ENCODE peak calls at places on chromosomes 16 and 17, in five cellular contexts. J is KBM-7, H is bronchial epithelial cell, S is H7, F is A549. U is an unnamed sample.

GRCh38 chr17:49224198-49224996 is 6.2 kb downstream of the PHOSPHO1 start:
- DNase-seq in F (no peak), S (peak), H (no peak), J (no peak), U (no peak)

GRCh38 chr17:14051692-14052091 is 17.6 kb upstream of the COX10 start:
- DNase-seq in H (no peak), J (no peak), S (no peak), F (no peak), U (no peak)

GRCh38 chr16:69107311-69107962 is 2.0 kb downstream of the HAS3 start:
- DNase-seq in J (no peak), F (no peak), S (peak), H (no peak), U (no peak)

GRCh38 chr16:59236804-59237463 is 502.8 kb upstream of the GOT2 start:
- DNase-seq in H (no peak), S (no peak), F (no peak), J (no peak), U (no peak)

GRCh38 chr17:41785091-41785875 is 1.2 kb downstream of the JUP start:
- DNase-seq in H (peak), J (peak), F (no peak), S (peak), U (peak)

GRCh38 chr17:4072487-4073157 is 70.2 kb downstream of the ZZEF1 start:
- DNase-seq in J (no peak), H (peak), S (no peak), F (no peak), U (no peak)

GRCh38 chr17:66405836-66406679 is 103.6 kb downstream of the PRKCA start:
- DNase-seq in F (no peak), S (no peak), J (peak), H (no peak), U (no peak)

GRCh38 chr17:1179635-1180433 is at the start of gene ABR:
- DNase-seq in H (no peak), S (peak), F (peak), J (no peak), U (no peak)

GRCh38 chr17:74198694-74199093 is 4.8 kb upstream of the RPL38 start:
- DNase-seq in H (no peak), F (no peak), S (no peak), J (no peak), U (no peak)

GRCh38 chr16:73771196-73771595 is 525.4 kb upstream of the PSMD7 start:
- DNase-seq in H (no peak), J (no peak), F (no peak), S (no peak), U (no peak)